ENCODE peak calls at places on chromosomes 16 and 17, in nine cellular contexts. L is cardiac muscle cell; M is adrenal gland; I is colonic mucosa; U is tibial nerve; C is thoracic aorta; O is RWPE2; G is CD8-positive, alpha-beta T cell; R is MM.1S. T is an unnamed sample.
A peak's percentile ranks its signal among the peaks of the same experiment; 100 is the strongest.

GRCh38 chr17:78715000-78715771 is 66.9 kb downstream of the CYTH1 start:
- DNase-seq in L (no peak), M (no peak), I (no peak), U (no peak), C (no peak), O (no peak), G (no peak), R (peak; percentile 33), T (no peak)

GRCh38 chr16:17258077-17258599 is 212.6 kb downstream of the XYLT1 start:
- DNase-seq in L (no peak), M (no peak), I (no peak), U (no peak), C (no peak), O (no peak), G (no peak), R (no peak), T (no peak)

GRCh38 chr17:82889496-82890338 is 49.9 kb upstream of the ZNF750 start:
- DNase-seq in L (no peak), M (no peak), I (peak; percentile 83), U (no peak), C (no peak), O (no peak), G (no peak), R (no peak), T (peak; percentile 85)

GRCh38 chr17:47905221-47905733 is 9.2 kb downstream of the SP2 start:
- DNase-seq in L (peak; percentile 94), M (peak; percentile 67), I (peak; percentile 40), U (peak; percentile 74), C (peak; percentile 51), O (no peak), G (no peak), R (no peak), T (no peak)

GRCh38 chr17:42568341-42569111 is 1.6 kb downstream of the MLX start:
- DNase-seq in L (no peak), M (no peak), I (no peak), U (no peak), C (no peak), O (no peak), G (no peak), R (no peak), T (no peak)

GRCh38 chr17:80219013-80219776 is 938 bp downstream of the SGSH start:
- DNase-seq in L (peak; percentile 84), M (peak; percentile 82), I (peak; percentile 81), U (peak; percentile 80), C (peak; percentile 28), O (no peak), G (peak; percentile 95), R (peak; percentile 95), T (peak; percentile 81)

GRCh38 chr16:20675488-20676267 is 21.8 kb downstream of the ACSM1 start:
- DNase-seq in L (peak; percentile 57), M (no peak), I (peak; percentile 86), U (no peak), C (no peak), O (no peak), G (no peak), R (no peak), T (peak; percentile 80)

GRCh38 chr16:22220076-22220453 is 14.0 kb downstream of the EEF2K start:
- DNase-seq in L (peak; percentile 67), M (no peak), I (no peak), U (no peak), C (no peak), O (no peak), G (no peak), R (no peak), T (peak; percentile 54)

GRCh38 chr17:56581635-56582605 is 11.6 kb upstream of the NOG start:
- DNase-seq in L (no peak), M (no peak), I (no peak), U (no peak), C (no peak), O (no peak), G (no peak), R (no peak), T (no peak)

GRCh38 chr16:86198201-86199118 is 299.5 kb downstream of the IRF8 start:
- DNase-seq in L (no peak), M (no peak), I (no peak), U (no peak), C (no peak), O (no peak), G (no peak), R (no peak), T (no peak)

GRCh38 chr17:80395402-80396151 is 19.4 kb upstream of the ENDOV start:
- DNase-seq in L (no peak), M (peak; percentile 65), I (no peak), U (no peak), C (no peak), O (peak; percentile 53), G (no peak), R (no peak), T (no peak)

GRCh38 chr16:51937771-51938170 is 609.2 kb downstream of the TOX3 start:
- DNase-seq in L (no peak), M (no peak), I (no peak), U (no peak), C (no peak), O (no peak), G (no peak), R (no peak), T (no peak)

GRCh38 chr16:4830408-4830807 is 16.7 kb downstream of the GLYR1 start:
- DNase-seq in L (peak; percentile 56), M (no peak), I (no peak), U (no peak), C (no peak), O (no peak), G (no peak), R (no peak), T (no peak)

GRCh38 chr16:4833584-4833983 is 13.5 kb downstream of the GLYR1 start:
- DNase-seq in L (no peak), M (no peak), I (no peak), U (no peak), C (no peak), O (no peak), G (no peak), R (no peak), T (no peak)

GRCh38 chr16:4832698-4833343 is 14.3 kb downstream of the GLYR1 start:
- DNase-seq in L (no peak), M (no peak), I (peak; percentile 35), U (no peak), C (no peak), O (no peak), G (no peak), R (no peak), T (no peak)

GRCh38 chr16:4828567-4829320 is 18.3 kb downstream of the GLYR1 start:
- DNase-seq in L (no peak), M (no peak), I (no peak), U (no peak), C (no peak), O (no peak), G (no peak), R (no peak), T (peak; percentile 63)

GRCh38 chr16:4831616-4832015 is 15.5 kb downstream of the GLYR1 start:
- DNase-seq in L (no peak), M (no peak), I (no peak), U (no peak), C (no peak), O (no peak), G (no peak), R (no peak), T (no peak)
- H3K4me1 ChIP-seq in L (peaks cover 35% of the 10 kb centered on the region), M (peaks cover 8% of the 10 kb centered on the region), I (peaks cover 12% of the 10 kb centered on the region), U (no peaks in the 10 kb centered on the region), C (no peaks in the 10 kb centered on the region), O (no peaks in the 10 kb centered on the region), G (no peaks in the 10 kb centered on the region), R (no peaks in the 10 kb centered on the region), T (peaks cover 24% of the 10 kb centered on the region)

DNA sequence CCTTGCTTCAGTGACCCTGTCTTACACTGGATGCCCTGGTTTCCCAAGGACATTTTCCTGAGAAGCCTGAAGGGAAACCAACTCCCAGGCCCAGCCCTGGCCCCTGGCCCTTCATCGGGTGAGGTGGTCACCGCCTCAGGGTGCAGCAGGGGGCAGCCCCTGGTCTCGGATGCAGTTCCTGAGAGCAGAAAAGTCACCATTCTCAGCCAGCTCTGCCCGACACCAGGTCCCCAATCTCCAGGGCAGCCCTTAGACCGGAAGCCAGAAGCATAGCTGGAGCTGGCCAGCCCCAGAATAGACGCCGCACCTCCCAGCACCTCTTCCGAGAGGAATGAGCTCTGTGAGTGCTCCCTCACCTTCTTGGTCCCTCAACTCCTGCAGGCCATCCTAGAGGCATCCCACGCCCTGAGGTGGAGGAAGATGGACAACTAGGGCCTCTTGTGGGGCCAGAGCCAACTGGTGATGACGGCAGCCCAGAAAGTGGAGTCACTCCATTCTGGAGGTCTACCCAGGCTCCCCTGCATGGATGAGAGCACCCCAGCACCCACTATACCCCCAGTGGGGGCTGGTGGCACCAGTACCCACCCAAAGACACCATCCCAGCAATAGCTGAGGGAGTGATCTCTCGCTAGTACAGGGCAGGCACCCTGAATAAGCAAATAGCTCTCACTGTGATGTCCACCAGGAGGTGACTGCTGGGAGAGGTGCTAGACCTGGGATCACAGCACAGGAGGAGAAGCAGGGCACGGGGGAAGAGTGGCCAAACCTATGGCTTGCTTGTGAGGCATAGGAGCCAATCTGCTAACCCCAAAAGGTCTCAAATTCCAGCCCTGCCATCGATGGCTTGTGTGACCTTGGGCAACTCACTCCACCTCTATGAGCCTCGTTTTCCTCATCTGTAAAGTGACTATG is 56.2 kb downstream of the TK2 start:
- DNase-seq in L (no peak), M (peak; percentile 5), I (no peak), U (no peak), C (no peak), O (no peak), G (no peak), R (no peak), T (no peak)
- H3K36me3 ChIP-seq in L (no peaks in the 10 kb centered on the region), M (no peaks in the 10 kb centered on the region), I (no peaks in the 10 kb centered on the region), U (no peaks in the 10 kb centered on the region), C (peaks cover 3% of the 10 kb centered on the region), O (no peaks in the 10 kb centered on the region), G (no peaks in the 10 kb centered on the region), R (no peaks in the 10 kb centered on the region), T (no peaks in the 10 kb centered on the region)

DNA sequence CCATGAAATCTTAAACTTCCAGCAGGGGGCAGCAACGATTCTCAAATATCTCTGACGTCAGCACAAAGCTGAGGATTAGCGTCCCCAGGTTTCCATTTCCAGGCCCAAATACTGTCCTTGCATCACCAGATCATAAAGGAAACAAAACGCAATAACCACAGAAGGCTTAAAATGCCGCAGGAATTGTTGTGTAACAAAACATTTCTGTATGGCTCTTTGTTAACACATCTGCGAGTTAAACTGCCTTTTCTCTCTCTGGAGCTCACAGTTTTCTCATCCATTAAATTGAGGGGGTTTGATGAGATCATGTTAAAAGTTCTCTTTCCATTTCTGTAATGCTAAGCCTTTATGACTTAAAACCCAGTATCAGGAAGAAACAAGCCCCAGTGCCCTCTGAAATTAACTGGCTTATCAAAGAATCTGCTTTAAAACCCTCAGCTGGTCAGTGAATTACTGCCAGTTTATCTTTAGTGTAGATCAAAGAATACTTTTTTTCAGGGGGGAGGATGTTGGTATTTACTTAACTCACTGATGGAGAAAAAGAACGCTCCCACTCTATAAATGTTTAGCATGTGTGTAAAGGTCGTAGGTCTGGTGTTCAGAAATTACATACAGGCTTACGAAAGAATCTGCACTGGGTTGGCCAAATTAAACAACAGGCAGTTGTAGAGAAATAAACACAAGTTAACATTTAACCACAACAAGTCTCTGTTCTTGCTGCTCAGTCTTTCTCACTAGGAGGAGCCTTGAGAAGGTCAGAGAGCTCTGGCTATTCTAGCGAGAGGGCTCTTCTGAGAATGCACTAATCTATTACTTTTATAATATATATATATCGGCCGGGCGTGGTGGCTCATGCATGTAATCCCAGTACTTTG is 10.6 kb upstream of the TERF2 start:
- DNase-seq in L (peak; percentile 98), M (peak; percentile 79), I (peak; percentile 91), U (peak; percentile 94), C (peak; percentile 27), O (no peak), G (peak; percentile 78), R (peak; percentile 71), T (no peak)
- TF ChIP-seq CTCF in L (peak; percentile 64), M (peak; percentile 72), I (peak; percentile 79), U (no peak), C (peak; percentile 69), O (peak; percentile 85), G (peak; percentile 80), R (peak; percentile 62), T (no peak)

GRCh38 chr17:45131616-45132301 is 556 bp downstream of the PLCD3 start:
- DNase-seq in L (peak; percentile 40), M (no peak), I (peak; percentile 71), U (no peak), C (no peak), O (no peak), G (peak; percentile 61), R (no peak), T (peak; percentile 76)
- H3K4me1 ChIP-seq in L (peaks cover 22% of the 10 kb centered on the region), M (peaks cover 47% of the 10 kb centered on the region), I (peaks cover 24% of the 10 kb centered on the region), U (peaks cover 39% of the 10 kb centered on the region), C (peaks cover 65% of the 10 kb centered on the region), O (peaks cover 38% of the 10 kb centered on the region), G (peaks cover 12% of the 10 kb centered on the region), R (peaks cover 10% of the 10 kb centered on the region), T (peaks cover 47% of the 10 kb centered on the region)